ENCODE peak calls at places on chromosomes 4 and X, in eight cellular contexts. Q is mammary epithelial cell, K is NCI-H510A, D is Right ventricle myocardium superior, W is trophoblast cell, O is hippocampal formation, F is amygdala, R is NB4. C is an unnamed sample.

GRCh38 chr4:151768835-151769234 is 8.0 kb upstream of the GATB start:
- DNase-seq in Q (no peak), K (no peak), D (no peak), W (no peak), O (no peak), F (no peak), R (no peak), C (no peak)

GRCh38 chr4:26779224-26779623 is 81.4 kb upstream of the STIM2 start:
- DNase-seq in Q (no peak), K (no peak), D (no peak), W (no peak), O (no peak), F (no peak), R (no peak), C (no peak)

GRCh38 chrX:38166478-38167083 is 54.1 kb downstream of the SRPX start:
- DNase-seq in Q (no peak), K (no peak), D (no peak), W (peak), O (no peak), F (no peak), R (peak), C (no peak)

GRCh38 chr4:59060002-59060846 is 1950.0 kb upstream of the IGFBP7 start:
- DNase-seq in Q (no peak), K (no peak), D (no peak), W (no peak), O (no peak), F (no peak), R (no peak), C (no peak)

GRCh38 chr4:183738081-183738673 is 79.1 kb downstream of the TRAPPC11 start:
- DNase-seq in Q (peak), K (no peak), D (no peak), W (peak), O (no peak), F (no peak), R (no peak), C (no peak)

GRCh38 chrX:53729756-53730155 is 43.2 kb upstream of the HUWE1 start:
- DNase-seq in Q (no peak), K (no peak), D (no peak), W (peak), O (no peak), F (no peak), R (no peak), C (no peak)

GRCh38 chr4:162791321-162791720 is 375.4 kb downstream of the NAF1 start:
- DNase-seq in Q (no peak), K (no peak), D (no peak), W (peak), O (no peak), F (no peak), R (no peak), C (no peak)

GRCh38 chrX:153905481-153906095 is 1.1 kb downstream of the AVPR2 start:
- DNase-seq in Q (no peak), K (no peak), D (no peak), W (no peak), O (no peak), F (no peak), R (no peak), C (no peak)

GRCh38 chr4:46123872-46124755 is at the start of gene GABRG1:
- DNase-seq in Q (no peak), K (peak), D (no peak), W (no peak), O (peak), F (no peak), R (no peak), C (peak)